ENCODE peak calls at places on chromosome 20, in four cellular contexts. D is GM23338, N is AG04449, B is mucosa of descending colon. K is an unnamed sample.

GRCh38 chr20:24079661-24080412 is 91.3 kb upstream of the GGTLC1 start:
- DNase-seq in B (no peak), N (no peak), D (no peak), K (no peak)

GRCh38 chr20:62356948-62357667 is 10.0 kb downstream of the LAMA5 start:
- DNase-seq in D (no peak), B (no peak), N (no peak), K (no peak)

GRCh38 chr20:60804918-60805631 is 447.0 kb upstream of the CDH4 start:
- DNase-seq in N (no peak), D (no peak), B (no peak), K (no peak)

GRCh38 chr20:34708621-34709043 is 4.5 kb downstream of the TP53INP2 start:
- DNase-seq in B (peak; percentile 72), D (peak; percentile 73), N (no peak), K (peak; percentile 7)

GRCh38 chr20:10218536-10219451 is at the start of gene SNAP25:
- DNase-seq in N (no peak), B (peak; percentile 48), D (peak; percentile 96), K (peak; percentile 94)

GRCh38 chr20:31977080-31977479 is 9.1 kb downstream of the XKR7 start:
- DNase-seq in D (no peak), B (no peak), N (no peak), K (no peak)

GRCh38 chr20:36847009-36847709 is 28.8 kb upstream of the TLDC2 start:
- DNase-seq in D (no peak), N (no peak), B (no peak), K (no peak)

GRCh38 chr20:57851025-57851682 is 141.3 kb upstream of the PMEPA1 start:
- DNase-seq in N (no peak), B (no peak), D (no peak), K (no peak)

GRCh38 chr20:973785-974194 is 28.3 kb downstream of the RSPO4 start:
- DNase-seq in B (no peak), N (peak; percentile 7), D (peak; percentile 83), K (peak; percentile 35)

GRCh38 chr20:9028419-9028818 is 40.5 kb upstream of the PLCB4 start:
- DNase-seq in N (no peak), D (no peak), B (no peak), K (no peak)

GRCh38 chr20:62149532-62150235 is 6.1 kb downstream of the SS18L1 start:
- DNase-seq in N (no peak), B (no peak), D (peak; percentile 79), K (no peak)

GRCh38 chr20:58800134-58800650 is 50.5 kb downstream of the GNAS-AS1 start:
- DNase-seq in D (peak; percentile 66), N (no peak), B (no peak), K (no peak)

GRCh38 chr20:33640287-33640686 is 21.8 kb upstream of the C20orf144 start:
- DNase-seq in N (no peak), B (no peak), D (no peak), K (no peak)

GRCh38 chr20:45987108-45987780 is 15.2 kb upstream of the ZNF335 start:
- DNase-seq in N (no peak), D (peak; percentile 92), B (peak; percentile 76), K (peak; percentile 59)

GRCh38 chr20:48350291-48350988 is 477.4 kb downstream of the PREX1 start:
- DNase-seq in B (no peak), D (peak; percentile 81), N (no peak), K (peak; percentile 21)

GRCh38 chr20:51930775-51931174 is 128.5 kb upstream of the SALL4 start:
- DNase-seq in B (no peak), N (no peak), D (no peak), K (no peak)

GRCh38 chr20:14334306-14334930 is 3.0 kb downstream of the FLRT3 start:
- DNase-seq in D (peak; percentile 63), B (no peak), N (no peak), K (no peak)

GRCh38 chr20:49507741-49508434 is 25.4 kb upstream of the KCNB1 start:
- DNase-seq in B (no peak), D (no peak), N (no peak), K (no peak)

GRCh38 chr20:45011108-45011526 is 44.8 kb downstream of the STK4 start:
- DNase-seq in D (peak; percentile 83), B (no peak), N (no peak), K (peak; percentile 56)

GRCh38 chr20:32522775-32523612 is 62.1 kb downstream of the NOL4L start:
- DNase-seq in B (peak; percentile 40), N (no peak), D (no peak), K (no peak)

GRCh38 chr20:21701171-21701876 is 4.1 kb upstream of the PAX1 start:
- DNase-seq in N (no peak), B (no peak), D (peak; percentile 85), K (no peak)

GRCh38 chr20:32752458-32753250 is 9.4 kb upstream of the COMMD7 start:
- DNase-seq in B (no peak), D (no peak), N (no peak), K (no peak)

GRCh38 chr20:10065154-10065833 is 30.5 kb downstream of the ANKEF1 start:
- DNase-seq in B (no peak), N (no peak), D (no peak), K (no peak)

GRCh38 chr20:21156266-21156665 is 30.4 kb downstream of the KIZ start:
- DNase-seq in N (peak; percentile 44), D (peak; percentile 15), B (no peak), K (no peak)

GRCh38 chr20:32036716-32037355 is 15.2 kb upstream of the HCK start:
- DNase-seq in N (no peak), B (no peak), D (no peak), K (no peak)

GRCh38 chr20:21102691-21103311 is 3.4 kb downstream of the LINC00237 start:
- DNase-seq in B (peak; percentile 66), D (peak; percentile 81), N (no peak), K (no peak)

GRCh38 chr20:51326241-51326819 is 216.2 kb downstream of the NFATC2 start:
- DNase-seq in B (no peak), N (no peak), D (peak; percentile 84), K (no peak)